ENCODE peak calls at places on chromosomes 16 and 17, in seven cellular contexts. M is H54; G is T-helper 1 cell; E is HTR-8/SVneo; Q is fibroblast of villous mesenchyme; U is fibroblast of pulmonary artery; O is stimulated activated CD4-positive, alpha-beta T cell treated with anti-CD3 and anti-CD28 coated beads, TNF-alpha, amount 100 ng/mL, for 48 hours. S is an unnamed sample.

GRCh38 chr17:50844117-50844700 is 8.8 kb downstream of the WFIKKN2 start:
- DNase-seq in O (no peak), G (no peak), M (no peak), E (no peak), Q (no peak), U (no peak), S (no peak)

GRCh38 chr17:57255182-57255775 is 1.0 kb upstream of the MSI2 start:
- DNase-seq in O (no peak), Q (no peak), U (no peak), M (no peak), E (no peak), G (no peak), S (no peak)

GRCh38 chr16:68031951-68032350 is 8.9 kb downstream of the DUS2 start:
- DNase-seq in O (no peak), M (no peak), G (no peak), Q (no peak), E (no peak), U (no peak), S (no peak)

GRCh38 chr16:88078111-88078775 is 127.0 kb downstream of the BANP start:
- DNase-seq in M (no peak), Q (no peak), O (no peak), G (no peak), E (no peak), U (no peak), S (no peak)

GRCh38 chr17:21573961-21574610 is 118.2 kb upstream of the KCNJ18 start:
- DNase-seq in U (peak), E (no peak), M (no peak), O (no peak), Q (peak), G (peak), S (no peak)

GRCh38 chr16:27952811-27953210 is 110.7 kb downstream of the GSG1L start:
- DNase-seq in O (no peak), Q (no peak), E (no peak), U (no peak), M (no peak), G (no peak), S (no peak)

GRCh38 chr16:180921-181667 is 835 bp downstream of the HBQ1 start:
- DNase-seq in U (peak), O (peak), M (no peak), G (peak), E (peak), Q (peak), S (peak)

GRCh38 chr16:87060026-87060986 is 256.9 kb downstream of the C16orf95 start:
- DNase-seq in U (peak), E (peak), Q (peak), O (no peak), M (no peak), G (no peak), S (no peak)